ENCODE peak calls at places on chromosomes 3 and 15, in ten cellular contexts. E is BJ, H is HL-60, V is colonic mucosa, L is cardiac muscle cell, M is GM10248, W is neural crest cell, G is mammary epithelial cell, I is ovary, Q is endothelial cell. F is an unnamed sample.

GRCh38 chr3:56812749-56813655 is 11.3 kb upstream of the ARHGEF3 start:
- DNase-seq in E (no peak), H (no peak), V (no peak), L (peak), M (no peak), W (no peak), G (peak), I (no peak), Q (no peak), F (no peak)

GRCh38 chr3:9947025-9947995 is 4.9 kb downstream of the PRRT3 start:
- DNase-seq in E (no peak), H (no peak), V (peak), L (peak), M (no peak), W (peak), G (peak), I (peak), Q (peak), F (peak)

GRCh38 chr3:133573054-133573628 is 345 bp upstream of the CDV3 start:
- DNase-seq in E (peak), H (peak), V (peak), L (peak), M (peak), W (peak), G (peak), I (peak), Q (peak), F (peak)

GRCh38 chr15:58873267-58873666 is 60.2 kb downstream of the SLTM start:
- DNase-seq in E (peak), H (peak), V (no peak), L (peak), M (no peak), W (no peak), G (peak), I (no peak), Q (no peak), F (no peak)

GRCh38 chr15:45023659-45024320 is 795 bp downstream of the SORD start:
- DNase-seq in E (no peak), H (no peak), V (no peak), L (peak), M (no peak), W (no peak), G (peak), I (no peak), Q (no peak), F (no peak)

GRCh38 chr3:13533823-13534435 is 15.0 kb upstream of the FBLN2 start:
- DNase-seq in E (no peak), H (no peak), V (no peak), L (no peak), M (no peak), W (no peak), G (no peak), I (no peak), Q (no peak), F (peak)

GRCh38 chr3:46422617-46423016 is 15.6 kb downstream of the CCRL2 start:
- DNase-seq in E (no peak), H (no peak), V (no peak), L (no peak), M (no peak), W (no peak), G (peak), I (no peak), Q (no peak), F (no peak)

GRCh38 chr3:143825513-143825912 is 22.8 kb downstream of the SLC9A9 start:
- DNase-seq in E (no peak), H (no peak), V (no peak), L (peak), M (no peak), W (no peak), G (no peak), I (no peak), Q (no peak), F (no peak)

GRCh38 chr3:98577178-98577895 is 16.1 kb downstream of the CPOX start:
- DNase-seq in E (peak), H (no peak), V (no peak), L (peak), M (no peak), W (no peak), G (peak), I (no peak), Q (no peak), F (no peak)

GRCh38 chr3:8266679-8267267 is 234.8 kb upstream of the LMCD1 start:
- DNase-seq in E (no peak), H (no peak), V (no peak), L (no peak), M (no peak), W (no peak), G (no peak), I (no peak), Q (no peak), F (no peak)

GRCh38 chr15:43529141-43529540 is 11.7 kb downstream of the MAP1A start:
- DNase-seq in E (no peak), H (no peak), V (no peak), L (no peak), M (no peak), W (no peak), G (no peak), I (no peak), Q (no peak), F (no peak)

GRCh38 chr3:38653685-38654537 is 4.4 kb upstream of the SCN5A start:
- DNase-seq in E (no peak), H (no peak), V (peak), L (no peak), M (no peak), W (no peak), G (no peak), I (no peak), Q (no peak), F (no peak)

GRCh38 chr3:183455064-183455463 is 26.6 kb upstream of the MCF2L2 start:
- DNase-seq in E (no peak), H (no peak), V (no peak), L (peak), M (no peak), W (no peak), G (peak), I (no peak), Q (no peak), F (no peak)

GRCh38 chr15:99427668-99428361 is 138.0 kb upstream of the MEF2A start:
- DNase-seq in E (no peak), H (no peak), V (no peak), L (no peak), M (no peak), W (no peak), G (no peak), I (no peak), Q (no peak), F (peak)

GRCh38 chr15:70788114-70789049 is 25.0 kb upstream of the UACA start:
- DNase-seq in E (peak), H (no peak), V (peak), L (peak), M (no peak), W (no peak), G (no peak), I (no peak), Q (no peak), F (no peak)

GRCh38 chr15:48803877-48804276 is 7.0 kb downstream of the CEP152 start:
- DNase-seq in E (no peak), H (no peak), V (no peak), L (no peak), M (no peak), W (no peak), G (no peak), I (no peak), Q (no peak), F (no peak)

DNA sequence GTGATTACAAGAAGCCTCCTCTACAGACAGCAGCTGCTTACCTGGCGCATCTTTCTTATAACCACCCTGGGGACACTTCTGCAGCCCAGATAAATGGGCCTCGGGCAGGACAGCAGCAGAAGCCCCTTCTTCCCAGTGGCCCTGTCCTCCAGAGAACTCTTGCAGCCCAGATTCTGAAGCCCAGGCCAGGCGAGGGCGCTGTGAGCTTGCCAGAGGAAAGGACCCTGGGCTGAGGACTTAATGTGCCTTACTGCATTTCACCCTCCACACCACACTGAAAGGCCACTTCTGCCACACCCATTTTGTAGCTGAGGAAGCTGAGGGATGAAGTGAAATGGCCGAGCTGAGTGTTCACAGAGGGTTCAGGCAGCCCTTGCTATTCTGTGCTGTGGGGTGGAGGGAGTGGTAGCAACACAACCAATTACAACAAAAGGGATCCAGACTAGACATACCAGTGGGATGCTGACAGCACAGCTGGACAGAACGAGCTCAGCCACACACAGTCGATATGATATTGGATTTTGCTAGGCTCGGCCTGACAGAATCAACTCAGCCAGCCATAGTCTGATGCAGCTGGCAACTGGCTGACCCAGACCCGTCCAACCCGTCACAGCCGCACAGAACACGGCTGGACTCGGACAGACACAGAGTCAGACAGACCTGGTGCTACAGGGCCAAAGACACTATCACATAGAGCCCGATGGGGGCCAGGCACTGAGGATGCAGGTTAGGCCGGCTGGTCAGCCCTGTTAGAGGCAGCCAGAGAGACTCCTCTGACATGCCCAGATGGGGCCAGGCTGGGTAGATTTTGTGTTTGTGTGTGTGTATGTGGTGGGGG is 7.3 kb downstream of the ACOX2 start:
- DNase-seq in E (no peak), H (no peak), V (no peak), L (peak), M (peak), W (peak), G (no peak), I (no peak), Q (peak), F (no peak)
- TF ChIP-seq CTCF in E (peak), H (no peak), V (no peak), L (peak), M (peak), W (peak), G (no peak), I (no peak), Q (no peak), F (no peak)

DNA sequence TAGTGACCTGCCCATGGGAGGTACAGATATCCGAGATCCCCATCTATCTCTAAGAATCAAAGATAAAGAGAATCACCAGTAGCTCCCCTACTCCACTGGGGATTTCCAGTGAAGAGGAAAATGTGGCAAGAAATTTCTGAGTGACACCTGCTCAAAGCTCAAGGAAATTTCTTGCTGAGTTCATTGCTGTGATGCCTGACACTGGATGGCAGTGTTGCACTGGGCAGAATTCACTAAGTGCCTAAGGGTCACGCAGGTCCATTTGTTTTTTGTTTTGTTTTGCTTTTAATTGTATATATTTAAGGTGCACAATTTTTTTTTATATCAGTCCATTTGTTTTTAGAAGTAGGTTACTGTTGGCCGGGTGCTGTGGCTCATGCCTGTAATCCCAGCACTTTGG is 109.5 kb upstream of the KCNAB1 start:
- DNase-seq in E (no peak), H (no peak), V (no peak), L (peak), M (no peak), W (no peak), G (no peak), I (no peak), Q (peak), F (no peak)
- TF ChIP-seq CTCF in E (peak), H (no peak), V (no peak), L (peak), M (peak), W (peak), G (peak), I (no peak), Q (no peak), F (peak)

GRCh38 chr3:195888981-195889842 is 19.1 kb downstream of the TNK2 start:
- DNase-seq in E (no peak), H (no peak), V (no peak), L (no peak), M (no peak), W (no peak), G (no peak), I (no peak), Q (no peak), F (peak)

GRCh38 chr3:195891431-195892104 is 16.8 kb downstream of the TNK2 start:
- DNase-seq in E (no peak), H (no peak), V (no peak), L (no peak), M (no peak), W (no peak), G (no peak), I (no peak), Q (no peak), F (no peak)

GRCh38 chr3:195892105-195892354 is 16.3 kb downstream of the TNK2 start:
- DNase-seq in E (no peak), H (no peak), V (no peak), L (no peak), M (no peak), W (no peak), G (no peak), I (no peak), Q (no peak), F (no peak)

GRCh38 chr3:195888311-195888761 is 20.0 kb downstream of the TNK2 start:
- DNase-seq in E (no peak), H (no peak), V (no peak), L (no peak), M (no peak), W (no peak), G (no peak), I (no peak), Q (no peak), F (peak)

DNA sequence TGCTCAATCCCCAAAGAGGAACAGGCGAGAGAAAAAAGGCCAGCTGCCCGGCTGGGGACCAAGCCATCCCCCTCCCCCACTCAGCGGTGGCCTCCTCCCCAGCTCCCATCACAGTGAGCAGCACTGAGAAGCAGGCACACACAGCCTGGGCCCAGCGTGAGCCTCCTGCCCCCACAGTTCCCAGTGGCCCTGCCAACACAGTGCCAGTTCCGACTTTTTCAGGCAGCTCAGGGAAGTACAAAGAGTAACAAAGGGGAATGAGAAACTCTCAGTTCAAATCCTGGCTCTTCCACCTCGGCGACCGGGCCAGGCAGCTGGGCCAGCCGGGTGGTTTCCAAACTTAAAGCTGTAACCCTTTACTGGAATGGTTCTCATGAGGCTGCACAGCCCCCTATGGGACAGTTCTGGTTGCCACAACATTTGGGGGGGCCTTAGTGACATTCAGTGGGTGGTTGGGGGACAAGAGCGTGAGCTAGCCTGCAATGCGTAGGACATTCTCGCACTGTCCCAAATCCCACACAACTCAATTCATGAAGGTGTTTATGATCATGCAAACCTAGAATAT is 18.4 kb downstream of the TNK2 start:
- DNase-seq in E (no peak), H (no peak), V (no peak), L (no peak), M (no peak), W (no peak), G (no peak), I (no peak), Q (no peak), F (peak)
- TF ChIP-seq CTCF in E (no peak), H (no peak), V (no peak), L (no peak), M (no peak), W (no peak), G (no peak), I (no peak), Q (no peak), F (no peak)

GRCh38 chr3:51340311-51340829 is 44.7 kb upstream of the MANF start:
- DNase-seq in E (peak), H (no peak), V (no peak), L (peak), M (no peak), W (no peak), G (peak), I (peak), Q (no peak), F (no peak)
- TF ChIP-seq CTCF in E (no peak), H (no peak), V (no peak), L (no peak), M (no peak), W (no peak), G (no peak), I (no peak), Q (no peak), F (no peak)

DNA sequence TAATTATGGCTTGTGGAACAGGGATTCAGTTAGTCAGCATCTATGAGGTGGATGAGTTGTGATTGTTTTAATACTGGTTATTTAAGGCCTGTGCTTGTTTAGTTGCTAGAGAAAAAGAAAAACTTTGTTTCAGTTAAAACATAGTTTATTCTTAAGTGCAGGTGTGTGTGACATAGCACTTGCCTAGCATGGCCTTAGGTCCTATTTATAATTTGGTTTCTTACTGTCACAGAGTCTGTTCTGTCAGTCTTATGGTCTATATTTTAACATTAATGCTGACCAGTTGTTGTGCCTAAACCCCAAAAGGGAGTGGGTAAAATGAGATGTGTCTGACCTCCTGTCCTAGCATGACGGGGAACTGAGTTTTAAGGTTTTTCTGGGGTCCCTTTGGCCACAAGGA is 486.3 kb downstream of the ZIC1 start:
- DNase-seq in E (no peak), H (no peak), V (no peak), L (no peak), M (no peak), W (no peak), G (no peak), I (no peak), Q (no peak), F (no peak)
- TF ChIP-seq CTCF in E (no peak), H (no peak), V (no peak), L (no peak), M (no peak), W (no peak), G (no peak), I (no peak), Q (no peak), F (no peak)

GRCh38 chr3:66989860-66990696 is 8.0 kb upstream of the KBTBD8 start:
- DNase-seq in E (no peak), H (no peak), V (no peak), L (peak), M (peak), W (no peak), G (no peak), I (no peak), Q (no peak), F (no peak)
- TF ChIP-seq CTCF in E (peak), H (no peak), V (no peak), L (peak), M (peak), W (peak), G (peak), I (no peak), Q (no peak), F (peak)

F was measured in psoas muscle.